ENCODE peak calls at places on chromosomes 12 and 14, in six cellular contexts. P, A, H, G, T and X are unnamed samples.

GRCh38 chr14:90674043-90674670 is 142.1 kb downstream of the TTC7B start:
- DNase-seq in P (no peak), A (no peak), H (no peak), G (no peak), T (no peak), X (no peak)

GRCh38 chr14:95200404-95200803 is 43.1 kb upstream of the DICER1 start:
- DNase-seq in P (no peak), A (no peak), H (no peak), G (no peak), T (no peak), X (no peak)

GRCh38 chr14:58549358-58549757 is 88.4 kb upstream of the DACT1 start:
- DNase-seq in P (no peak), A (no peak), H (no peak), G (no peak), T (no peak), X (no peak)

GRCh38 chr14:44657688-44658388 is 150.8 kb upstream of the FSCB start:
- DNase-seq in P (peak), A (no peak), H (peak), G (peak), T (no peak), X (no peak)

GRCh38 chr12:49552014-49552413 is 13.2 kb downstream of the KCNH3 start:
- DNase-seq in P (no peak), A (no peak), H (no peak), G (no peak), T (peak), X (peak)

GRCh38 chr14:34930591-34931069 is 52.2 kb upstream of the SRP54 start:
- DNase-seq in P (no peak), A (peak), H (no peak), G (no peak), T (no peak), X (no peak)

GRCh38 chr14:24688030-24688658 is 54.2 kb upstream of the GZMB start:
- DNase-seq in P (no peak), A (no peak), H (no peak), G (no peak), T (no peak), X (no peak)

GRCh38 chr12:47870175-47870781 is 34.5 kb downstream of the VDR start:
- DNase-seq in P (peak), A (no peak), H (peak), G (peak), T (peak), X (no peak)

GRCh38 chr14:95683793-95684192 is 2.4 kb upstream of the TCL1B start:
- DNase-seq in P (no peak), A (peak), H (no peak), G (no peak), T (no peak), X (peak)

GRCh38 chr14:89085154-89086059 is 261.0 kb downstream of the TTC8 start:
- DNase-seq in P (peak), A (no peak), H (no peak), G (peak), T (peak), X (no peak)

DNA sequence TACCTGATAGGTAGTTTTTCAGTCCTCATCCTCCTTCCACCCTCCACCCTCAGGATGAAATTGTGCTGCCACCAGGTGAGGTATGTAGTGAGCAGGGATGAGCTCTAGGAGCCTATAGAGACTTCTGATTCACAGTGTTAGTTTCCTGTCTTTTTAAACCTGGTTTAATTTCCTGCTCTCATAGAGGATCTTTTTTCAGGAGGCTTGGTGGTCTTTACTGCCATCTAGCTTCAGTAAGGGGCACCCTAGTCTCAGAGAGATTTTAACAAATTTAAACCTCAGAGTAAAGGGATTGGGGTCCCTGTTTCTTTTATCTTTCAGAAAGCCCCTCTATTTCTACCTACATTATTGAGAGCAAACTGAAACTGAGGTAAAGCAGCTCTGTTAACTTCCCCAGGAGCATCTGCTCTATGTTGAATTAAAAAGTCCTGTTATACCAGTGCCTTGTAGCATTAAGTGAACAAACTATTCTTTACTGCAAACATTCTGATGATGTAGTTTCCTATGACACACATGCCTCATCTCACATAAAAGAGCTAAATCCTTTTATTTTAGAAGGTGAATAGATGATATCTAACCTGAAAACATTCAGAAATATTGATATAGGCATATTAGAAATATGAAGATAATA is 172.2 kb upstream of the DDHD1 start:
- DNase-seq in P (no peak), A (no peak), H (no peak), G (peak), T (no peak), X (no peak)
- TF ChIP-seq CTCF in P (peak), A (peak), H (peak), G (peak), T (peak), X (peak)

GRCh38 chr12:108642899-108643654 is 9.4 kb upstream of the SELPLG start:
- DNase-seq in P (no peak), A (no peak), H (no peak), G (no peak), T (no peak), X (no peak)
- TF ChIP-seq CTCF in P (no peak), A (no peak), H (no peak), G (no peak), T (no peak), X (no peak)

DNA sequence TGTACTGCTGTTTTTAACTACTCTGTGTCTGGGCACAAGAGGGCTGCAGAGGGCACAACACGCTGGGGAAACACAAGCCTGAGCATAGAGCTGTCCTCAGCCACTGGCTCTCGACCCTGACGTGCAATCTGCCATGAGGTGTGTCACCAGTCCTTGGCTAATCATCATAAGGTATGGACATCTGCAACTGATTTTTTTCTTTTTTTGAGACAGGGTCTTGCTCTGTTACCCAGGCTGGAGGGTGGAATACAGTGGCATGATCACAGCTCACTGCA is 29.5 kb downstream of the PXN start:
- DNase-seq in P (no peak), A (peak), H (no peak), G (no peak), T (no peak), X (no peak)
- TF ChIP-seq CTCF in P (no peak), A (no peak), H (no peak), G (no peak), T (no peak), X (no peak)

DNA sequence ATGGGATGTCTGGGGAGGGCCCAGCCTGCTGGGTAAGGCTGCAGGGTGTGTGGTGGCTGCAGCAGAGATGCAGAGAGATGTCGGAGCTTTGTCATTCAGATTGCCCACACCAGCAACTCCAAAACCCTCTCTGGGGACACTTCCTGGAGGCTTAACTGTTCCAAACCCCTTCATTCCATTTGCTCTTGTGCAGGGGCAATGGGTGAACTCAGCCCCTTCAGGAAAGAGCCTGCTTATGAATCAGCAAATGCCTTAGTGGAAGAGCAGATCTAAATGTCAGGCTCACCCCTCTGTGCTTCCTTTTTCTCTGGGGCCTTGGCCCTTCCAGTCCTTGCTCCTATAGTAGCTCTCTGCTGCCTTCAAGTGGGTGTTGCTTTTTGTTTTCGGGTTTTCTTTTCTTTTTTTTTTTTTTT is 36.7 kb upstream of the GPATCH2L start:
- DNase-seq in P (no peak), A (no peak), H (no peak), G (no peak), T (no peak), X (no peak)
- TF ChIP-seq CTCF in P (no peak), A (no peak), H (no peak), G (no peak), T (no peak), X (no peak)

GRCh38 chr12:7374423-7375144 is 69.4 kb downstream of the CD163L1 start:
- DNase-seq in P (peak), A (peak), H (peak), G (peak), T (peak), X (peak)
- TF ChIP-seq CTCF in P (peak), A (peak), H (peak), G (peak), T (peak), X (peak)

DNA sequence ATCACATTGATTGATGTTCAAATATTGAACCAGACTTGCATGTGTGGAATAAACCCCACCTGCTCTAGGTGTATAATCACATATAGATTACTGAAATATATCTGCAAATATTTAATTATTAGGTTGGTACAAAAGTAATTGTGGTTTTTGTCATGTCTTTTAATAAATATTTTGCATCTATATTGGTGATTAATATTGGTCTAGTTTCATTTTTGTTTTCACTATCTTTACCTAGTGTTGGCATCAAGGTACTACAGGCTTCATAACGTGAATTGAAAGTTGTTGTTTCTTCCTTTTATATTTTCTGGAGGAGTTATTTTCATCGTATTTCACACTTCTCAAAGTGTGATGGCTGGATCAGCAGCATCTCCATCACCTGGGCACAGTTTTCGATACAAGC is 740.0 kb upstream of the TMEM132C start:
- DNase-seq in P (no peak), A (no peak), H (no peak), G (no peak), T (no peak), X (no peak)
- TF ChIP-seq CTCF in P (no peak), A (no peak), H (peak), G (peak), T (no peak), X (no peak)